ENCODE peak calls at places on chromosome 15, in five cellular contexts. N is HT1080, F is activated T-cell treated with anti-CD3 and anti-CD28 coated beads for 24 hours, O is GM12878, Y is GM23338. T is an unnamed sample.

GRCh38 chr15:90006217-90007088 is 5.3 kb downstream of the ZNF710 start:
- DNase-seq in N (no peak), F (no peak), O (no peak), Y (no peak), T (no peak)

GRCh38 chr15:101509279-101509678 is 19.8 kb upstream of the PCSK6 start:
- DNase-seq in N (no peak), O (no peak), F (no peak), Y (no peak), T (no peak)

GRCh38 chr15:69754313-69754712 is 301.7 kb downstream of the RPLP1 start:
- DNase-seq in O (no peak), F (no peak), N (no peak), Y (no peak), T (no peak)

GRCh38 chr15:65391732-65392131 is 13.9 kb upstream of the IGDCC3 start:
- DNase-seq in F (no peak), O (no peak), Y (no peak), N (no peak), T (no peak)

GRCh38 chr15:48003447-48003846 is 117.3 kb upstream of the SLC24A5 start:
- DNase-seq in N (no peak), Y (no peak), F (no peak), O (no peak), T (no peak)

GRCh38 chr15:92400573-92400972 is 6.9 kb downstream of the ST8SIA2 start:
- DNase-seq in N (no peak), Y (no peak), O (no peak), F (no peak), T (no peak)

GRCh38 chr15:61295239-61295638 is 66.1 kb upstream of the RORA start:
- DNase-seq in Y (no peak), O (no peak), N (no peak), F (no peak), T (no peak)

GRCh38 chr15:74913041-74913440 is 6.4 kb upstream of the FAM219B start:
- DNase-seq in Y (no peak), F (no peak), N (no peak), O (no peak), T (no peak)

GRCh38 chr15:25416693-25417092 is 22.1 kb downstream of the UBE3A start:
- DNase-seq in F (no peak), O (peak), N (no peak), Y (no peak), T (peak)

GRCh38 chr15:92616621-92617179 is 38.9 kb downstream of the FAM174B start:
- DNase-seq in F (no peak), Y (no peak), O (no peak), N (no peak), T (no peak)

GRCh38 chr15:64460737-64461576 is 579 bp downstream of the ZNF609 start:
- DNase-seq in Y (peak), O (no peak), N (peak), F (peak), T (peak)

GRCh38 chr15:86316699-86317378 is 237.2 kb downstream of the AGBL1 start:
- DNase-seq in Y (peak), O (no peak), F (no peak), N (peak), T (no peak)

GRCh38 chr15:73631915-73632669 is 1.1 kb downstream of the NPTN start:
- DNase-seq in O (no peak), N (peak), F (no peak), Y (peak), T (peak)

GRCh38 chr15:70902105-70902504 is 9.5 kb downstream of the LRRC49 start:
- DNase-seq in N (peak), F (no peak), Y (no peak), O (no peak), T (peak)

GRCh38 chr15:25347707-25348106 is 91.1 kb downstream of the UBE3A start:
- DNase-seq in N (no peak), F (no peak), Y (no peak), O (no peak), T (no peak)

GRCh38 chr15:36798789-36799188 is 219.4 kb downstream of the CDIN1 start:
- DNase-seq in Y (no peak), N (no peak), O (no peak), F (no peak), T (no peak)

GRCh38 chr15:71841563-71841962 is 31.2 kb downstream of the NR2E3 start:
- DNase-seq in Y (peak), F (no peak), N (no peak), O (no peak), T (no peak)

GRCh38 chr15:60426870-60427528 is 29.2 kb upstream of the ANXA2 start:
- DNase-seq in Y (no peak), F (no peak), O (no peak), N (peak), T (no peak)

GRCh38 chr15:68295430-68295829 is 17.9 kb downstream of the FEM1B start:
- DNase-seq in Y (no peak), N (no peak), O (no peak), F (no peak), T (no peak)

GRCh38 chr15:48986240-48986639 is 22.5 kb upstream of the SHC4 start:
- DNase-seq in N (no peak), Y (no peak), O (no peak), F (no peak), T (no peak)

GRCh38 chr15:68636256-68636655 is 57.5 kb downstream of the CORO2B start:
- DNase-seq in O (no peak), Y (no peak), N (no peak), F (no peak), T (no peak)

GRCh38 chr15:22907161-22907950 is 68.9 kb downstream of the NIPA2 start:
- DNase-seq in O (no peak), F (no peak), Y (no peak), N (no peak), T (no peak)

GRCh38 chr15:73881539-73882320 is 8.4 kb downstream of the TBC1D21 start:
- DNase-seq in O (no peak), Y (no peak), N (no peak), F (no peak), T (no peak)

GRCh38 chr15:67945951-67946700 is 106.3 kb upstream of the RNU6-1 start:
- DNase-seq in N (peak), Y (peak), O (no peak), F (no peak), T (peak)

GRCh38 chr15:98599911-98600685 is 48.2 kb upstream of the IGF1R start:
- DNase-seq in Y (peak), F (peak), O (peak), N (peak), T (peak)

GRCh38 chr15:23497710-23498111 is 50.7 kb upstream of the GOLGA6L2 start:
- DNase-seq in O (no peak), N (no peak), F (no peak), Y (peak), T (no peak)